ENCODE peak calls at places on chromosomes 11 and 22, in four cellular contexts. Z is SK-N-SH, F is GM23338, B is keratinocyte. K is an unnamed sample. For H3K36me3, the result is how much of the 10 kb centered on the place peaks cover.

GRCh38 chr11:10379022-10379421 is 74.1 kb downstream of the ADM start:
- DNase-seq in Z (no peak), F (peak), B (no peak), K (no peak)

GRCh38 chr11:76665172-76665571 is 5.4 kb downstream of the LRRC32 start:
- DNase-seq in Z (peak), F (no peak), B (no peak), K (no peak)

GRCh38 chr22:20000246-20001081 is 16.2 kb downstream of the ARVCF start:
- DNase-seq in Z (peak), F (peak), B (no peak), K (no peak)

GRCh38 chr11:6307879-6308278 is 12.4 kb downstream of the CAVIN3 start:
- DNase-seq in Z (no peak), F (peak), B (no peak), K (no peak)

GRCh38 chr11:111729441-111729840 is 36.7 kb downstream of the PPP2R1B start:
- DNase-seq in Z (no peak), F (no peak), B (no peak), K (no peak)

GRCh38 chr11:34263462-34264186 is 94.2 kb downstream of the ABTB2 start:
- DNase-seq in Z (no peak), F (no peak), B (no peak), K (peak)

GRCh38 chr11:126716456-126717083 is 284.0 kb downstream of the KIRREL3 start:
- DNase-seq in Z (peak), F (peak), B (no peak), K (no peak)

GRCh38 chr11:32333335-32333991 is 101.9 kb downstream of the WT1 start:
- DNase-seq in Z (peak), F (peak), B (no peak), K (peak)

GRCh38 chr22:26775394-26775793 is 118.0 kb downstream of the MIAT start:
- DNase-seq in Z (no peak), F (no peak), B (no peak), K (no peak)

GRCh38 chr22:39579909-39580571 is 9.5 kb downstream of the CACNA1I start:
- DNase-seq in Z (no peak), F (peak), B (no peak), K (no peak)

GRCh38 chr11:2395211-2395730 is 5.3 kb upstream of the TSSC4 start:
- DNase-seq in Z (no peak), F (no peak), B (no peak), K (no peak)
- H3K4me2 ChIP-seq in Z (no peak), F (no peak), B (no peak), K (no peak)

DNA sequence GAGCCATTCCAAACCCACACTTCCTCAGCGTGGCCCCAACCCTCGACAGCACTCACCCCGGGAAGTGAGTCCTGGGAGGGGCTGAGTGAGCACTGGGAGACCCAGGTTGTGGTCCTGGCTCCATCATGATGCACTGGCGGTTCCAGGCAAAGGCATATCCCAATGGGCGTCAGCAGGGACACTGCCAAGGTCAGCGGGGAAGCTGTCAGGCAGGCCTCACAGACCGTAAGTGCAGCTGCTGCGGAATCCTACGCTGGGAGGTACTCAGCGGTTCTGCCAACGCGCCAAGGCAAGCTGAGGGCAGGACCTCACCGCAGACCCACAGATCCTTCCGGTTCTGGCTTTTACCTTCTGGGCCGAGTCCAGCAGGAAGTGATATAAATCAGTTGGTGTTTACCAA is 1.4 kb upstream of the GAL3ST1 start:
- DNase-seq in Z (no peak), F (no peak), B (no peak), K (no peak)
- H3K36me3 ChIP-seq in Z (under half), F (under half), B (under half), K (under half)

DNA sequence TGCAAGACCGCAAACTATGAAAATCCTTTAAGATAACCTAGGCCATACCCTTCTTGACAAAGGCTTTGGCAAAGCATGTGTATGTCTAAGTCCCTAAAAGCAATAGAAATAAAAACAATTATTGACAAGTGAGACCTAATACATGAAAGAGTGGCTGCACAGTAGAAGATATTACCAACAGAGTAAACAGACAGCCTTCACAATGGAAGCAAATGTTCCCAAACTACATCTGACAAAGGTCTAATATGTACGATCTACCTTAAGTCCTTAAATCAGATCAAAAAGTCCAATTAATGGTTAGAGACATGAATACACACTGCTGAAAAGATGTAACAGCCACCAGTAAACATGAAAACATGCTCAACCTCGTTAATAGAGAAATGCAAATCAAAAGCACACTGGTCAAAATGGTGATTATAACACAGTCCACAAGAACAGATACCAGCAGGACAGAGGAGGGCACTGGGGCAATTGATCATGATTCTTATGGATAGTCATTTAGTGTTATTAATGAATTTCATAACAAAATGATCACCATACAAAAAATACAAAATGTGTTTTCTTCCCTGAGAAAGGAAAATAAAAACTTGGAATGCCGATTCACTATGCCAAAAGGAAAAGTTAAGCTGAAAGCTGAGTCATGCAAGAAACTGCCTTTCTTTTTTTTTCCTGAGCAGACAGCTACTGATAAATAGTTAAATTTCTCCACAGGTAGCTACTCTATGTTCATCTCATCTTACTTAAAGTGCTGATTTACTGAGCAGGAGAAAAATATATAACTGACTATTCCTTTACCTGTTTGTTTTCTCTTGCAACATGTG is 102.6 kb upstream of the VPREB1 start:
- DNase-seq in Z (no peak), F (no peak), B (no peak), K (no peak)
- H3K4me2 ChIP-seq in Z (no peak), F (peak), B (peak), K (no peak)

GRCh38 chr11:67488155-67488480 is 5.3 kb downstream of the AIP start:
- DNase-seq in Z (no peak), F (no peak), B (no peak), K (no peak)

GRCh38 chr11:67489203-67489859 is 6.5 kb downstream of the AIP start:
- DNase-seq in Z (no peak), F (no peak), B (no peak), K (no peak)

GRCh38 chr11:67491276-67492068 is 8.6 kb downstream of the AIP start:
- DNase-seq in Z (no peak), F (no peak), B (no peak), K (no peak)

GRCh38 chr11:67490727-67491065 is 7.9 kb downstream of the AIP start:
- DNase-seq in Z (no peak), F (no peak), B (no peak), K (no peak)

GRCh38 chr11:67489860-67490726 is 7.3 kb downstream of the AIP start:
- DNase-seq in Z (no peak), F (no peak), B (no peak), K (no peak)
- H3K36me3 ChIP-seq in Z (under half), F (under half), B (under half), K (under half)

GRCh38 chr11:20088368-20089260 is 71.7 kb downstream of the DBX1 start:
- DNase-seq in Z (no peak), F (no peak), B (no peak), K (no peak)
- H3K4me2 ChIP-seq in Z (no peak), F (no peak), B (no peak), K (no peak)

GRCh38 chr11:46776878-46777277 is 57.9 kb downstream of the F2 start:
- DNase-seq in Z (no peak), F (no peak), B (no peak), K (no peak)
- H3K36me3 ChIP-seq in Z (under half), F (half or more), B (under half), K (under half)

DNA sequence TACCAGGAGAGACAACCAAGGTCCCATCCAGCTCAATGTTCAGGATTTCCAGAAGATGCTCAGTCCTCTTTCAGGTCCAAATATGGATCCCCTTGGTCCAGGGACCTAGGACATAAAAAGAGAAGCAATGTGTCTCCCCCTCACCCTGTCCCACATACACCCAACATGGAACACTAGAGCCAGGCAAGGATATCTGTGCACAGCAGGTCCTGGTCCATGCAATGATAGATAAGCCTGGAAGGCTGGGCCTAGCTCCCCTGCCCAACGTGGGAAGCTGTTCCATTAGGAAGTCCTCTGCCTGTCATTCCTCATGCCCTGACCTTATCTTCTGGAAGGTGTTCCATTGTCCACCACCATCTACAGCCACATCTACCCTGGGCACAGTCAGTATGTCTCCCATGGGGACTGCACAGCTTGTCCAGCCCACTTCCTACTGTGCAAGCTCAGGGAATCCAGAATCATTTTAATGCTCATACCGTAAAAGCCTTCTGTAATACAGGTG is 1434.8 kb downstream of the TBC1D22A start:
- DNase-seq in Z (no peak), F (no peak), B (no peak), K (no peak)
- H3K4me2 ChIP-seq in Z (no peak), F (no peak), B (no peak), K (no peak)